ENCODE peak calls at places on chromosomes 5 and 9, in six cellular contexts. One of them, this sample, is unnamed. For H3K9me3, the result is how much of the 10 kb centered on the place peaks cover.

GRCh38 chr9:112203536-112203935 is 28.4 kb upstream of the SUSD1 start:
- DNase-seq in cardiac muscle cell: no peak
- DNase-seq in lung: no peak
- DNase-seq in A549: no peak
- DNase-seq in AG04450: no peak
- DNase-seq in body of pancreas: no peak
- DNase-seq in this sample: no peak

GRCh38 chr9:108675708-108676107 is 180.1 kb downstream of the ACTL7B start:
- DNase-seq in cardiac muscle cell: no peak
- DNase-seq in lung: no peak
- DNase-seq in A549: no peak
- DNase-seq in AG04450: no peak
- DNase-seq in body of pancreas: no peak
- DNase-seq in this sample: no peak

GRCh38 chr9:93205045-93205768 is 21.3 kb downstream of the WNK2 start:
- DNase-seq in cardiac muscle cell: peak
- DNase-seq in lung: no peak
- DNase-seq in A549: no peak
- DNase-seq in AG04450: no peak
- DNase-seq in body of pancreas: peak
- DNase-seq in this sample: peak

GRCh38 chr5:109921735-109922395 is 232.1 kb downstream of the MAN2A1 start:
- DNase-seq in cardiac muscle cell: peak
- DNase-seq in lung: peak
- DNase-seq in A549: no peak
- DNase-seq in AG04450: no peak
- DNase-seq in body of pancreas: no peak
- DNase-seq in this sample: peak

GRCh38 chr9:68822596-68823165 is 117.6 kb downstream of the PIP5K1B start:
- DNase-seq in cardiac muscle cell: no peak
- DNase-seq in lung: no peak
- DNase-seq in A549: no peak
- DNase-seq in AG04450: no peak
- DNase-seq in body of pancreas: peak
- DNase-seq in this sample: no peak

GRCh38 chr5:756171-756570 is 28.4 kb downstream of the ZDHHC11B start:
- DNase-seq in cardiac muscle cell: no peak
- DNase-seq in lung: peak
- DNase-seq in A549: no peak
- DNase-seq in AG04450: no peak
- DNase-seq in body of pancreas: no peak
- DNase-seq in this sample: no peak

GRCh38 chr5:132086277-132086794 is 12.7 kb downstream of the CSF2 start:
- DNase-seq in cardiac muscle cell: no peak
- DNase-seq in lung: peak
- DNase-seq in A549: peak
- DNase-seq in AG04450: peak
- DNase-seq in body of pancreas: peak
- DNase-seq in this sample: peak

GRCh38 chr9:114954986-114955623 is 24.7 kb upstream of the TNFSF8 start:
- DNase-seq in cardiac muscle cell: no peak
- DNase-seq in lung: no peak
- DNase-seq in A549: no peak
- DNase-seq in AG04450: no peak
- DNase-seq in body of pancreas: peak
- DNase-seq in this sample: no peak

GRCh38 chr5:10702911-10703491 is 58.0 kb downstream of the DAP start:
- DNase-seq in cardiac muscle cell: no peak
- DNase-seq in lung: no peak
- DNase-seq in A549: no peak
- DNase-seq in AG04450: no peak
- DNase-seq in body of pancreas: peak
- DNase-seq in this sample: no peak

GRCh38 chr9:15205632-15206243 is 101.3 kb downstream of the TTC39B start:
- DNase-seq in cardiac muscle cell: no peak
- DNase-seq in lung: no peak
- DNase-seq in A549: no peak
- DNase-seq in AG04450: peak
- DNase-seq in body of pancreas: no peak
- DNase-seq in this sample: no peak

GRCh38 chr5:160685695-160686094 is 166.3 kb downstream of the ATP10B start:
- DNase-seq in cardiac muscle cell: peak
- DNase-seq in lung: no peak
- DNase-seq in A549: peak
- DNase-seq in AG04450: no peak
- DNase-seq in body of pancreas: no peak
- DNase-seq in this sample: peak

DNA sequence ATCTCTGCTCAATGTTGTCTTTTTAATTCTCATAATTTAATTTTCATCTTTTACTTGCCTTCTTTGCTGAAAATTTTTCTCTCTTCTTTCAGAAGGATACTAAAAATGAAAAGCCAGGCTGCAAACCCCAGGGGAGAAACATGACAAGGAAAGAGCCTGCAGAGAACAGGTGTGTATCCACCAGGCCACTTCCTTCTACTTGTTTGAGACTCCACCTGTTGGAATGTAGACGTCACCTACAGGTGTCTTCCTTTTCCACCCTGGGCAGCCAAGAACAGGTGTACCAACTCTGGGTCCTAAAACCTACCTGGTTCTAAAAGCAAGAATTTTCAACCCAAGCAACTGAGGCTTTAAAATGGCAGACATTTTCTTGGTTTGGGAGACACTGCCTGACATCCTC is 166.8 kb downstream of the ATP10B start:
- DNase-seq in cardiac muscle cell: no peak
- DNase-seq in lung: no peak
- DNase-seq in A549: no peak
- DNase-seq in AG04450: no peak
- DNase-seq in body of pancreas: peak
- DNase-seq in this sample: no peak
- H3K9me3 ChIP-seq in cardiac muscle cell: under half
- H3K9me3 ChIP-seq in lung: under half
- H3K9me3 ChIP-seq in A549: under half
- H3K9me3 ChIP-seq in AG04450: under half
- H3K9me3 ChIP-seq in body of pancreas: under half
- H3K9me3 ChIP-seq in this sample: under half

DNA sequence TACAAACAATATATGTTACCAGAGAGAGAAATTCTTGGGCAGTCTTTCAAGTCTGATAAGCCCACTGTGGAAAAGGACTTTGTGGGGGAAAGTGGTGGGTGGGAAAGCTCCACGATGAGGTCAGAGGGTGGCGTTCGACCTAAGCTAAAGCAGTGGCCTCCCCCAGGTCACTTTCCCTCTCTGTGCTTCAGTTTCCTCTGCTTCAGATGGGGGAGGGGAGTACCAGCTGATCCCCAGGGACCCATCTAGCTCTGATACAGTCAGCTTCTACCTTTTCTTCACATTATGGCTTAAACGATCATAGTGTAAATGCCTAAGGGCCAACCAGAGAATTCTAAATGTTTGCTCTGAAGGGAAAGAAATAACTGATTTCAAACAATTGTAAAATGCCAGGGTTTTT is 36.6 kb upstream of the ARSB start:
- DNase-seq in cardiac muscle cell: no peak
- DNase-seq in lung: no peak
- DNase-seq in A549: no peak
- DNase-seq in AG04450: no peak
- DNase-seq in body of pancreas: no peak
- DNase-seq in this sample: peak
- H3K9me3 ChIP-seq in cardiac muscle cell: under half
- H3K9me3 ChIP-seq in lung: under half
- H3K9me3 ChIP-seq in A549: under half
- H3K9me3 ChIP-seq in AG04450: under half
- H3K9me3 ChIP-seq in body of pancreas: under half
- H3K9me3 ChIP-seq in this sample: under half

GRCh38 chr5:179125789-179126505 is 65.8 kb downstream of the ZNF354C start:
- DNase-seq in cardiac muscle cell: no peak
- DNase-seq in lung: no peak
- DNase-seq in A549: no peak
- DNase-seq in AG04450: no peak
- DNase-seq in body of pancreas: no peak
- DNase-seq in this sample: no peak
- H3K9me3 ChIP-seq in cardiac muscle cell: under half
- H3K9me3 ChIP-seq in lung: under half
- H3K9me3 ChIP-seq in A549: under half
- H3K9me3 ChIP-seq in AG04450: half or more
- H3K9me3 ChIP-seq in body of pancreas: under half
- H3K9me3 ChIP-seq in this sample: under half

GRCh38 chr5:158397278-158397677 is 538.3 kb upstream of the CLINT1 start:
- DNase-seq in cardiac muscle cell: no peak
- DNase-seq in lung: no peak
- DNase-seq in A549: no peak
- DNase-seq in AG04450: no peak
- DNase-seq in body of pancreas: no peak
- DNase-seq in this sample: no peak
- H3K9me3 ChIP-seq in cardiac muscle cell: under half
- H3K9me3 ChIP-seq in lung: under half
- H3K9me3 ChIP-seq in A549: under half
- H3K9me3 ChIP-seq in AG04450: under half
- H3K9me3 ChIP-seq in body of pancreas: under half
- H3K9me3 ChIP-seq in this sample: under half

GRCh38 chr9:61673247-61673646 is 483.4 kb downstream of the SPATA31A7 start:
- DNase-seq in cardiac muscle cell: no peak
- DNase-seq in lung: no peak
- DNase-seq in A549: no peak
- DNase-seq in AG04450: no peak
- DNase-seq in body of pancreas: no peak
- DNase-seq in this sample: no peak

GRCh38 chr9:61669352-61669751 is 479.5 kb downstream of the SPATA31A7 start:
- DNase-seq in cardiac muscle cell: no peak
- DNase-seq in lung: no peak
- DNase-seq in A549: no peak
- DNase-seq in AG04450: no peak
- DNase-seq in body of pancreas: no peak
- DNase-seq in this sample: peak

GRCh38 chr9:61670616-61671015 is 480.8 kb downstream of the SPATA31A7 start:
- DNase-seq in cardiac muscle cell: no peak
- DNase-seq in lung: no peak
- DNase-seq in A549: no peak
- DNase-seq in AG04450: no peak
- DNase-seq in body of pancreas: no peak
- DNase-seq in this sample: no peak

GRCh38 chr9:61673664-61674381 is 484.0 kb downstream of the SPATA31A7 start:
- DNase-seq in cardiac muscle cell: no peak
- DNase-seq in lung: no peak
- DNase-seq in A549: no peak
- DNase-seq in AG04450: no peak
- DNase-seq in body of pancreas: no peak
- DNase-seq in this sample: no peak

GRCh38 chr9:61671276-61671973 is 481.6 kb downstream of the SPATA31A7 start:
- DNase-seq in cardiac muscle cell: no peak
- DNase-seq in lung: no peak
- DNase-seq in A549: no peak
- DNase-seq in AG04450: no peak
- DNase-seq in body of pancreas: no peak
- DNase-seq in this sample: no peak
- H3K9me3 ChIP-seq in cardiac muscle cell: under half
- H3K9me3 ChIP-seq in lung: under half
- H3K9me3 ChIP-seq in A549: under half
- H3K9me3 ChIP-seq in AG04450: half or more
- H3K9me3 ChIP-seq in body of pancreas: under half
- H3K9me3 ChIP-seq in this sample: under half

GRCh38 chr5:179258001-179258921 is 87.0 kb downstream of the ADAMTS2 start:
- DNase-seq in cardiac muscle cell: no peak
- DNase-seq in lung: no peak
- DNase-seq in A549: no peak
- DNase-seq in AG04450: no peak
- DNase-seq in body of pancreas: no peak
- DNase-seq in this sample: no peak
- H3K9me3 ChIP-seq in cardiac muscle cell: under half
- H3K9me3 ChIP-seq in lung: under half
- H3K9me3 ChIP-seq in A549: under half
- H3K9me3 ChIP-seq in AG04450: under half
- H3K9me3 ChIP-seq in body of pancreas: under half
- H3K9me3 ChIP-seq in this sample: under half

DNA sequence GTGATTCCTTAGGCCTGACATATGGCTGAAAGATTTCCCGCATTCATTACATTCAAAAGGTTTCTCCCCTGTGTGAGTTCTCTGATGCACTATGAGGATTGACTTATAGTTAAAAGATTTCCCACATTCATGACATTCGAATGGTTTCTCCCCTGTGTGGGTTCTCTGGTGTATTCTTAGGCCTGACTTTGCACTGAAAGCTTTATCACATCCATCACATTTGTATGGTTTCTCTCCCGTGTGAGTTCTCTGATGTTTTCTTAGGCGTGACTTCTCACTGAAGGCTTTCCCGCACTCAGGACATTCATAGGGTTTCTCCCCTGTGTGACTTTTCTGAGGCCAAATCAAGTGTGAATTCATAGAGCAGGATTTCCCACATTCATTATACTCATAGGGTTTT is 35.8 kb downstream of the ZNF782 start:
- DNase-seq in cardiac muscle cell: no peak
- DNase-seq in lung: no peak
- DNase-seq in A549: no peak
- DNase-seq in AG04450: no peak
- DNase-seq in body of pancreas: no peak
- DNase-seq in this sample: no peak
- H3K9me3 ChIP-seq in cardiac muscle cell: under half
- H3K9me3 ChIP-seq in lung: under half
- H3K9me3 ChIP-seq in A549: half or more
- H3K9me3 ChIP-seq in AG04450: under half
- H3K9me3 ChIP-seq in body of pancreas: under half
- H3K9me3 ChIP-seq in this sample: half or more

GRCh38 chr5:3377176-3377575 is 218.5 kb upstream of the IRX1 start:
- DNase-seq in cardiac muscle cell: no peak
- DNase-seq in lung: no peak
- DNase-seq in A549: no peak
- DNase-seq in AG04450: no peak
- DNase-seq in body of pancreas: no peak
- DNase-seq in this sample: no peak
- H3K9me3 ChIP-seq in cardiac muscle cell: under half
- H3K9me3 ChIP-seq in lung: under half
- H3K9me3 ChIP-seq in A549: under half
- H3K9me3 ChIP-seq in AG04450: half or more
- H3K9me3 ChIP-seq in body of pancreas: under half
- H3K9me3 ChIP-seq in this sample: under half